ENCODE peak calls at places on chromosomes 2 and 18, in eight cellular contexts. S is H9, Z is tibial artery, H is sigmoid colon, I is heart left ventricle, Q is Peyer's patch, E is DND-41, A is upper lobe of right lung. Y is an unnamed sample.
A peak's percentile ranks its signal among the peaks of the same experiment; 100 is the strongest.

GRCh38 chr18:22641973-22642372 is 224.3 kb upstream of the CTAGE1 start:
- DNase-seq in H (no peak), E (no peak), S (no peak), I (no peak), A (no peak), Z (no peak), Q (no peak), Y (no peak)

GRCh38 chr18:9354256-9354655 is 19.7 kb downstream of the TWSG1 start:
- DNase-seq in A (no peak), I (no peak), S (no peak), H (no peak), Z (no peak), Q (no peak), E (no peak), Y (no peak)

GRCh38 chr2:238305092-238305862 is 15.0 kb upstream of the TRAF3IP1 start:
- DNase-seq in E (no peak), A (peak; percentile 46), I (no peak), S (no peak), Q (no peak), Z (no peak), H (peak; percentile 37), Y (peak; percentile 6)

GRCh38 chr2:38835015-38835601 is 40.6 kb downstream of the DHX57 start:
- DNase-seq in H (no peak), Z (no peak), I (no peak), S (no peak), E (no peak), A (no peak), Q (no peak), Y (no peak)

GRCh38 chr2:199985625-199986207 is 30.3 kb downstream of the MAIP1 start:
- DNase-seq in Q (peak; percentile 84), E (peak; percentile 70), H (no peak), Z (no peak), S (peak; percentile 77), I (peak; percentile 50), A (peak; percentile 65), Y (peak; percentile 61)

GRCh38 chr18:63183952-63184351 is 135.6 kb downstream of the BCL2 start:
- DNase-seq in S (no peak), Q (no peak), E (no peak), I (no peak), Z (no peak), H (no peak), A (no peak), Y (no peak)

GRCh38 chr2:120034027-120034426 is 21.1 kb downstream of the EPB41L5 start:
- DNase-seq in E (no peak), Q (no peak), H (no peak), I (no peak), Z (no peak), S (no peak), A (no peak), Y (no peak)

GRCh38 chr2:74891136-74891764 is 57.3 kb downstream of the HK2 start:
- DNase-seq in S (no peak), Z (no peak), I (no peak), A (no peak), E (no peak), H (no peak), Q (no peak), Y (no peak)

GRCh38 chr18:47260138-47260923 is 8.9 kb upstream of the SKOR2 start:
- DNase-seq in Q (no peak), S (peak; percentile 86), A (peak; percentile 87), I (no peak), Z (no peak), E (peak; percentile 15), H (no peak), Y (no peak)

GRCh38 chr18:79784965-79785770 is 12.6 kb upstream of the KCNG2 start:
- DNase-seq in S (no peak), Z (no peak), E (no peak), Q (no peak), I (no peak), A (peak; percentile 46), H (peak; percentile 42), Y (no peak)

GRCh38 chr2:17573085-17573805 is 32.7 kb downstream of the VSNL1 start:
- DNase-seq in Z (no peak), S (no peak), I (no peak), Q (no peak), H (no peak), E (no peak), A (no peak), Y (no peak)

GRCh38 chr2:96505231-96505889 is at the start of gene NEURL3:
- DNase-seq in S (no peak), Z (peak; percentile 46), I (no peak), H (no peak), E (no peak), Q (no peak), A (no peak), Y (peak; percentile 42)

GRCh38 chr2:54773838-54774237 is 50.4 kb downstream of the EML6 start:
- DNase-seq in Z (no peak), S (peak; percentile 53), Q (no peak), A (no peak), I (no peak), H (no peak), E (no peak), Y (no peak)
- TF ChIP-seq CTCF in Z (no peak), S (peak; percentile 64), Q (no peak), A (no peak), I (no peak), H (no peak), E (no peak), Y (peak; percentile 48)

GRCh38 chr2:9229470-9229820 is 22.8 kb downstream of the ASAP2 start:
- DNase-seq in A (no peak), S (no peak), E (no peak), I (no peak), Z (no peak), Q (no peak), H (no peak), Y (no peak)

GRCh38 chr2:9228088-9228751 is 21.6 kb downstream of the ASAP2 start:
- DNase-seq in S (no peak), H (no peak), E (no peak), Q (no peak), A (no peak), I (no peak), Z (no peak), Y (peak; percentile 66)

GRCh38 chr2:9228781-9229469 is 22.3 kb downstream of the ASAP2 start:
- DNase-seq in Q (no peak), E (no peak), Z (no peak), A (no peak), I (no peak), H (no peak), S (no peak), Y (no peak)

GRCh38 chr2:9225806-9226205 is 19.2 kb downstream of the ASAP2 start:
- DNase-seq in Z (no peak), S (no peak), A (no peak), I (no peak), E (no peak), Q (no peak), H (no peak), Y (no peak)

GRCh38 chr2:9226458-9227380 is 20.1 kb downstream of the ASAP2 start:
- DNase-seq in Q (no peak), Z (no peak), E (no peak), I (no peak), S (no peak), H (no peak), A (no peak), Y (no peak)
- H3K4me1 ChIP-seq in Q (no peaks in the 10 kb centered on the region), Z (no peaks in the 10 kb centered on the region), E (no peaks in the 10 kb centered on the region), I (peaks cover 31% of the 10 kb centered on the region), S (peaks cover 2% of the 10 kb centered on the region), H (peaks cover 66% of the 10 kb centered on the region), A (peaks cover 42% of the 10 kb centered on the region), Y (peaks cover 40% of the 10 kb centered on the region)

DNA sequence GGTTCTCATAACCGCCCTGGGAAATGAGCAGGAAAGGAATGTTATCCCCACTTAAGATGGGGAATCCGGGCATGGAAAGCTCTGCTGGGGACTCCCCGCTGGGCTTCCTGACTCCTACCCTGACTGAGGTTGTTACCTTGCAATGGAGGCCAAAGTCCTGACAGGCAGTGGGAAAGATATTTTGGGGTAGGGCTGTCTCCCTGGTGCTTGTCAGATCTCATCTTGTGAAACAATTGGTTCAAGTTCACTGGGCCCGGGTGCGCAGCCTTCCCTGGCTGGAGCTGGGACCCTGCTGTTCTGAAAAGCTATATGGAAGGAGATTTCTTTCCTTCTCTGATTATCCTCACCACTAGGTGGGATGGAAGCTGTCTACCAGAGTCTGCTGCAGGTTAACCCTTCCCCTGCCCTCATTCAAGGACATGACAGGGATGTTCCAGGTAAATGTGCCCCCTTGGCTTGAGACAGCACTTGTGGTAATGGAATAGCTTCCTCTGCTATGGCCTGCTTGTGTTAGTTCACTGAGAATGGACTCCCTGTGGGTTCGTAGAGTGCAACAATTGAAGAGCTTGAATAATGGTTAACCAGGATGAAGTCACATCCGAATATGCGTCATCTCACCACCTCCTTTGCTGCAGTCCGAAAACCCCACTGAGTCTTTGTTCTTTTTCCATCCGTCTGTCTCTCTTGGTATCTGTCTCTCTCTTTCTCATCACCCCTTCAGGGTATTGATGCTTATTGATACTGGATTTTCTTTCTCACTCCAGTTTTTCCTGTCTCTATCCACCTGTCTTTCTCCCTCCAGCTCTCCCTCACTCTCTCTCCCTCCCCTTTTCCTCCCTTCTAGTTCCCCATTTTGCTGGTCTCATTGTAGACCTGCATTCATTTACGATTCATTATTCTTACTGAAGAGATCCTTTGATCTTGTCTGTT is 67.8 kb upstream of the EPAS1 start:
- DNase-seq in H (no peak), E (no peak), A (no peak), S (peak; percentile 66), Q (peak; percentile 55), I (no peak), Z (no peak), Y (no peak)
- TF ChIP-seq CTCF in H (no peak), E (no peak), A (no peak), S (peak; percentile 52), Q (no peak), I (no peak), Z (no peak), Y (no peak)

GRCh38 chr2:60527762-60528161 is 25.7 kb downstream of the BCL11A start:
- DNase-seq in Q (no peak), S (no peak), I (no peak), A (no peak), E (no peak), H (no peak), Z (no peak), Y (no peak)
- H3K4me1 ChIP-seq in Q (peaks cover 16% of the 10 kb centered on the region), S (peaks cover 24% of the 10 kb centered on the region), I (no peaks in the 10 kb centered on the region), A (peaks cover 21% of the 10 kb centered on the region), E (peaks cover 41% of the 10 kb centered on the region), H (peaks cover 43% of the 10 kb centered on the region), Z (no peaks in the 10 kb centered on the region), Y (peaks cover 39% of the 10 kb centered on the region)

DNA sequence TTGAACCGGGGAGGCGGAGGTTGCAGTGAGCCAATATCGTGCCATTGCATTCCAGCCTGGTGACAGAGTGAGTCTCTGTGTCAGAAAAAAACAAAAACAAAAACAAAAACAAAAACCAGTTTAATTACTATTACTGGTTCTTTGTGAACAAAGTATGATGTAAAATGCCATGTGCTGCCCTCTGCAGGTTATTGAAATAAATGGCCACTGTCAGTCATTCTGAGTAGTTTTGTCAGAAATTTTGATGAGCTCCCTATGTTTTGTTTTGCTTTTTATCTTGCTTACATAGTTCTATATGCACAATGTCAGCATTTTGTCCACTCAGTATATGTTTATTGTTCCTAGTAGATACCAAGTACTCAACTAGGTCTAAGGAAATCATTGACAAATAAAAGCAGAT is 423.6 kb upstream of the CHST9 start:
- DNase-seq in Q (no peak), I (no peak), A (no peak), Z (no peak), E (no peak), H (no peak), S (no peak), Y (no peak)
- TF ChIP-seq CTCF in Q (peak; percentile 27), I (peak; percentile 41), A (peak; percentile 36), Z (no peak), E (peak; percentile 58), H (no peak), S (peak; percentile 72), Y (peak; percentile 67)

GRCh38 chr2:65120990-65121693 is 8.8 kb downstream of the RAB1A start:
- DNase-seq in E (no peak), Z (no peak), S (no peak), Q (no peak), I (no peak), A (no peak), H (no peak), Y (no peak)
- H3K4me1 ChIP-seq in E (peaks cover 16% of the 10 kb centered on the region), Z (no peaks in the 10 kb centered on the region), S (no peaks in the 10 kb centered on the region), Q (peaks cover 13% of the 10 kb centered on the region), I (peaks cover 11% of the 10 kb centered on the region), A (peaks cover 73% of the 10 kb centered on the region), H (peaks cover 53% of the 10 kb centered on the region), Y (no peaks in the 10 kb centered on the region)